ENCODE peak calls at places on chromosome 17, in six cellular contexts. H, Y, E, F, T and U are unnamed samples.

GRCh38 chr17:55086635-55087058 is 118.1 kb downstream of the STXBP4 start:
- DNase-seq in F (no peak), E (no peak), Y (no peak), H (no peak), T (peak), U (no peak)

GRCh38 chr17:19645608-19646250 is 2.8 kb upstream of the ALDH3A2 start:
- DNase-seq in T (peak), E (no peak), Y (peak), F (peak), H (peak), U (no peak)

GRCh38 chr17:42521666-42522262 is 14.3 kb upstream of the NAGLU start:
- DNase-seq in T (no peak), E (peak), H (no peak), F (peak), Y (no peak), U (no peak)

GRCh38 chr17:7307686-7308624 is 527 bp downstream of the EIF5A start:
- DNase-seq in Y (peak), E (peak), T (no peak), F (peak), H (peak), U (no peak)

GRCh38 chr17:6506679-6507231 is 49.6 kb downstream of the PITPNM3 start:
- DNase-seq in Y (no peak), H (no peak), T (no peak), E (peak), F (no peak), U (no peak)

GRCh38 chr17:45836047-45837044 is 8.3 kb upstream of the SPPL2C start:
- DNase-seq in T (no peak), F (no peak), E (no peak), Y (no peak), H (no peak), U (no peak)

GRCh38 chr17:1069847-1070246 is 72.9 kb downstream of the TIMM22 start:
- DNase-seq in F (no peak), E (no peak), H (no peak), T (no peak), Y (no peak), U (no peak)

GRCh38 chr17:21286771-21287702 is 2.5 kb downstream of the MAP2K3 start:
- DNase-seq in E (no peak), F (no peak), Y (peak), T (no peak), H (no peak), U (no peak)

GRCh38 chr17:1239210-1239609 is 31.0 kb upstream of the BHLHA9 start:
- DNase-seq in H (no peak), T (no peak), F (no peak), E (no peak), Y (peak), U (no peak)

GRCh38 chr17:4988168-4988567 is 693 bp upstream of the CAMTA2 start:
- DNase-seq in H (no peak), T (no peak), F (peak), E (no peak), Y (no peak), U (no peak)

GRCh38 chr17:81429353-81429774 is 34.1 kb downstream of the BAHCC1 start:
- DNase-seq in T (no peak), F (peak), E (peak), H (no peak), Y (no peak), U (no peak)

GRCh38 chr17:5563451-5563850 is 20.9 kb downstream of the NLRP1 start:
- DNase-seq in E (no peak), H (no peak), F (no peak), T (no peak), Y (no peak), U (no peak)

GRCh38 chr17:36722121-36722902 is 120.9 kb downstream of the MRM1 start:
- DNase-seq in T (no peak), H (peak), F (no peak), Y (peak), E (peak), U (peak)

GRCh38 chr17:1055751-1056645 is 59.1 kb downstream of the TIMM22 start:
- DNase-seq in F (peak), E (peak), T (no peak), Y (peak), H (peak), U (peak)

GRCh38 chr17:31877911-31878702 is 19.1 kb upstream of the COPRS start:
- DNase-seq in F (no peak), Y (peak), E (no peak), H (no peak), T (no peak), U (no peak)